ENCODE peak calls at places on chromosomes 11 and 22, in five cellular contexts. M is lower lobe of right lung; K is PC-3; Y is NCI-H1105; D is activated T-helper 1 cell treated with anti-CD3 and anti-CD28 coated beads, Interleukin-2, amount 50 U/mL, for 16 hours. Q is an unnamed sample.

GRCh38 chr11:59779487-59779886 is 24.3 kb downstream of the STX3 start:
- DNase-seq in M (no peak), Y (no peak), D (no peak), K (no peak), Q (no peak)

GRCh38 chr22:46081831-46082210 is 68.5 kb upstream of the PPARA start:
- DNase-seq in K (no peak), D (no peak), Y (no peak), M (peak; percentile 36), Q (no peak)

GRCh38 chr11:18853086-18853720 is 61.6 kb upstream of the PTPN5 start:
- DNase-seq in D (no peak), Y (peak; percentile 46), K (peak; percentile 63), M (no peak), Q (no peak)

GRCh38 chr11:67248653-67249052 is 17.6 kb upstream of the GRK2 start:
- DNase-seq in Y (no peak), D (no peak), K (peak; percentile 99), M (peak; percentile 78), Q (no peak)

GRCh38 chr22:44089717-44090570 is 65.8 kb downstream of the PARVB start:
- DNase-seq in M (no peak), D (no peak), Y (no peak), K (no peak), Q (no peak)

GRCh38 chr11:61270354-61271070 is 24.6 kb downstream of the VWCE start:
- DNase-seq in D (no peak), M (no peak), K (peak; percentile 33), Y (no peak), Q (no peak)

GRCh38 chr22:31289335-31289734 is 3.0 kb downstream of the PIK3IP1 start:
- DNase-seq in D (no peak), M (no peak), K (no peak), Y (peak; percentile 51), Q (no peak)

GRCh38 chr22:49760630-49761571 is 66.8 kb downstream of the BRD1 start:
- DNase-seq in Y (no peak), M (no peak), D (peak; percentile 3), K (no peak), Q (no peak)

GRCh38 chr22:30208631-30209603 is 37.6 kb downstream of the LIF start:
- DNase-seq in K (peak; percentile 88), D (no peak), M (no peak), Y (no peak), Q (no peak)

GRCh38 chr11:62456630-62457029 is 37.8 kb downstream of the SCGB1A1 start:
- DNase-seq in K (no peak), D (no peak), Y (no peak), M (no peak), Q (no peak)

GRCh38 chr11:85089654-85090053 is 537.5 kb downstream of the DLG2 start:
- DNase-seq in Y (no peak), M (no peak), D (no peak), K (no peak), Q (no peak)

GRCh38 chr11:31640611-31641010 is 131.0 kb downstream of the ELP4 start:
- DNase-seq in Y (no peak), K (no peak), M (no peak), D (no peak), Q (no peak)

GRCh38 chr22:24271406-24271760 is 752 bp downstream of the SPECC1L start:
- DNase-seq in D (no peak), Y (no peak), K (peak; percentile 16), M (no peak), Q (no peak)

GRCh38 chr22:46107089-46107664 is 43.1 kb upstream of the PPARA start:
- DNase-seq in Y (peak; percentile 89), M (peak; percentile 72), K (no peak), D (no peak), Q (no peak)